ENCODE peak calls at places on chromosomes 6 and 20, in seven cellular contexts. H is endothelial cell; D is NCI-H345; R is central memory CD4-positive, alpha-beta T cell; J is cardiac fibroblast; G is stimulated activated naive B cell treated with anti-CD40 and anti-IgM and Interleukin-4, amounts not matched to agents 10 μg/mL and 1 μg/mL and 100 μg/mL, for 72 hours; Z is CD4-positive, alpha-beta T cell. V is an unnamed sample.

GRCh38 chr20:6007094-6007528 is 46.7 kb downstream of the LRRN4 start:
- DNase-seq in J (peak), G (no peak), D (no peak), Z (no peak), H (no peak), R (no peak), V (no peak)

GRCh38 chr6:75381878-75382633 is 97.5 kb upstream of the TMEM30A start:
- DNase-seq in G (no peak), H (no peak), R (no peak), Z (no peak), D (no peak), J (no peak), V (no peak)

GRCh38 chr6:149203509-149203908 is 114.0 kb upstream of the TAB2 start:
- DNase-seq in R (no peak), J (no peak), G (no peak), D (no peak), H (no peak), Z (no peak), V (no peak)

GRCh38 chr20:20548527-20549266 is 163.7 kb downstream of the RALGAPA2 start:
- DNase-seq in R (no peak), Z (no peak), G (no peak), J (no peak), H (no peak), D (peak), V (no peak)

GRCh38 chr6:117326396-117326795 is 61.0 kb downstream of the VGLL2 start:
- DNase-seq in H (no peak), R (no peak), D (no peak), Z (no peak), G (no peak), J (no peak), V (no peak)

GRCh38 chr20:63697868-63698545 is 1.6 kb downstream of the TNFRSF6B start:
- DNase-seq in J (no peak), H (peak), D (no peak), G (no peak), R (no peak), Z (no peak), V (no peak)

GRCh38 chr20:33515569-33516216 is 25.8 kb downstream of the CBFA2T2 start:
- DNase-seq in J (peak), G (no peak), Z (no peak), R (no peak), H (no peak), D (no peak), V (no peak)

GRCh38 chr20:50900261-50900660 is 31.0 kb downstream of the ADNP start:
- DNase-seq in Z (no peak), R (no peak), J (no peak), D (no peak), G (no peak), H (no peak), V (no peak)

GRCh38 chr20:36493801-36494114 is 47.6 kb upstream of the MYL9 start:
- DNase-seq in R (no peak), J (peak), Z (no peak), D (no peak), G (no peak), H (no peak), V (no peak)

GRCh38 chr20:53847118-53847842 is 223.1 kb downstream of the BCAS1 start:
- DNase-seq in J (no peak), G (no peak), R (peak), H (no peak), Z (no peak), D (no peak), V (no peak)

GRCh38 chr6:34295721-34296120 is 46.9 kb upstream of the SMIM29 start:
- DNase-seq in G (peak), H (no peak), D (no peak), J (peak), R (no peak), Z (no peak), V (no peak)

GRCh38 chr20:2314759-2315439 is 19.1 kb downstream of the TGM3 start:
- DNase-seq in D (peak), H (no peak), R (no peak), G (no peak), Z (no peak), J (peak), V (no peak)

GRCh38 chr6:166903027-166903426 is 53.3 kb downstream of the RNASET2 start:
- DNase-seq in J (no peak), G (no peak), Z (no peak), D (no peak), R (no peak), H (no peak), V (no peak)

GRCh38 chr6:155147958-155148663 is 115.7 kb upstream of the CLDN20 start:
- DNase-seq in Z (no peak), J (no peak), R (no peak), G (no peak), H (no peak), D (no peak), V (no peak)

GRCh38 chr6:143772662-143773061 is 70.5 kb upstream of the LTV1 start:
- DNase-seq in Z (no peak), D (no peak), R (no peak), J (peak), H (no peak), G (no peak), V (no peak)

GRCh38 chr6:108437821-108438220 is 122.9 kb upstream of the FOXO3 start:
- DNase-seq in Z (no peak), G (no peak), D (no peak), J (peak), R (no peak), H (no peak), V (no peak)

GRCh38 chr20:24672886-24673677 is 203.7 kb downstream of the SYNDIG1 start:
- DNase-seq in D (no peak), G (no peak), J (peak), R (no peak), H (no peak), Z (no peak), V (no peak)

GRCh38 chr6:142568857-142569597 is 267.2 kb downstream of the ADGRG6 start:
- DNase-seq in Z (no peak), G (no peak), J (peak), H (no peak), R (no peak), D (no peak), V (no peak)

GRCh38 chr6:147553099-147553498 is 44.6 kb downstream of the SAMD5 start:
- DNase-seq in R (no peak), G (no peak), H (no peak), D (no peak), Z (no peak), J (no peak), V (no peak)

GRCh38 chr20:50271674-50272412 is 81.2 kb downstream of the CEBPB start:
- DNase-seq in J (no peak), R (no peak), G (no peak), H (no peak), Z (no peak), D (no peak), V (no peak)

GRCh38 chr6:6105472-6106036 is 98.8 kb upstream of the NRN1 start:
- DNase-seq in Z (no peak), J (no peak), H (peak), R (no peak), G (no peak), D (no peak), V (no peak)